ENCODE peak calls at places on chromosomes 1 and 21, in ten cellular contexts. M, Q, A, L, J, H, V, S, U and D are unnamed samples.
A peak's percentile ranks its signal among the peaks of the same experiment; 100 is the strongest.

GRCh38 chr1:55931272-55931940 is 648.0 kb downstream of the PLPP3 start:
- DNase-seq in L (no peak), V (no peak), J (no peak), A (no peak), M (no peak), U (no peak), H (no peak), S (no peak), Q (no peak), D (no peak)

GRCh38 chr1:201448981-201449380 is 20.0 kb downstream of the PHLDA3 start:
- DNase-seq in H (no peak), A (no peak), Q (no peak), V (no peak), U (peak; percentile 90), L (peak; percentile 34), J (no peak), S (no peak), M (no peak), D (no peak)

GRCh38 chr1:18962121-18962721 is 5.7 kb upstream of the IFFO2 start:
- DNase-seq in M (no peak), H (no peak), J (no peak), U (no peak), A (no peak), L (no peak), V (peak; percentile 54), Q (no peak), S (no peak), D (no peak)

GRCh38 chr1:209840611-209841010 is 12.8 kb downstream of the UTP25 start:
- DNase-seq in H (no peak), U (no peak), S (no peak), J (no peak), M (no peak), Q (no peak), L (no peak), A (no peak), V (no peak), D (no peak)

GRCh38 chr1:93815738-93816110 is 63.3 kb downstream of the DNTTIP2 start:
- DNase-seq in Q (no peak), V (no peak), L (no peak), A (no peak), H (no peak), J (peak; percentile 30), U (no peak), S (peak; percentile 63), M (no peak), D (no peak)

GRCh38 chr1:34858901-34859441 is 578 bp downstream of the SMIM12 start:
- DNase-seq in U (no peak), V (no peak), J (peak; percentile 31), L (no peak), A (no peak), M (no peak), S (peak; percentile 80), Q (peak; percentile 54), H (no peak), D (no peak)

GRCh38 chr21:23968722-23969647 is 1638.3 kb downstream of the MRPL39 start:
- DNase-seq in H (no peak), J (peak; percentile 18), S (peak; percentile 51), V (peak; percentile 45), U (no peak), L (no peak), Q (no peak), A (no peak), M (no peak), D (no peak)

GRCh38 chr1:210259496-210259895 is 26.9 kb downstream of the SERTAD4 start:
- DNase-seq in A (no peak), J (peak; percentile 35), V (no peak), S (no peak), U (no peak), L (no peak), M (no peak), H (no peak), Q (no peak), D (no peak)

GRCh38 chr1:51285055-51285454 is 45.3 kb downstream of the TTC39A start:
- DNase-seq in V (no peak), Q (no peak), U (no peak), S (no peak), H (no peak), A (no peak), L (no peak), M (no peak), J (no peak), D (no peak)

GRCh38 chr1:11341881-11342552 is 69.0 kb downstream of the UBIAD1 start:
- DNase-seq in A (no peak), H (no peak), V (no peak), Q (no peak), M (no peak), L (no peak), U (no peak), S (no peak), J (no peak), D (no peak)

GRCh38 chr1:87117761-87118160 is 203.3 kb downstream of the HS2ST1 start:
- DNase-seq in L (no peak), S (no peak), A (no peak), J (peak; percentile 20), Q (no peak), M (no peak), V (no peak), H (no peak), U (no peak), D (no peak)

GRCh38 chr1:233673947-233674431 is 60.1 kb downstream of the KCNK1 start:
- DNase-seq in Q (no peak), V (no peak), U (no peak), H (no peak), S (no peak), J (no peak), A (no peak), M (no peak), L (no peak), D (no peak)

GRCh38 chr1:79501153-79501552 is 494.6 kb upstream of the ADGRL4 start:
- DNase-seq in V (no peak), J (no peak), L (no peak), U (no peak), A (no peak), H (no peak), M (no peak), S (no peak), Q (no peak), D (no peak)

GRCh38 chr1:61609040-61609439 is 115.9 kb downstream of the TM2D1 start:
- DNase-seq in S (no peak), Q (no peak), J (no peak), M (no peak), V (no peak), U (no peak), A (no peak), L (no peak), H (no peak), D (no peak)

GRCh38 chr1:17688217-17688810 is 66.8 kb upstream of the ACTL8 start:
- DNase-seq in A (no peak), U (no peak), S (no peak), M (no peak), L (no peak), V (no peak), H (no peak), J (no peak), Q (no peak), D (no peak)

GRCh38 chr1:109963864-109964263 is 20.7 kb upstream of the AHCYL1 start:
- DNase-seq in V (no peak), L (no peak), Q (no peak), J (no peak), U (no peak), H (no peak), A (no peak), M (no peak), S (peak; percentile 35), D (no peak)

GRCh38 chr1:93908394-93909145 is 660 bp downstream of the GCLM start:
- DNase-seq in H (no peak), V (peak; percentile 71), Q (peak; percentile 74), S (peak; percentile 23), L (peak; percentile 50), U (peak; percentile 44), M (no peak), A (no peak), J (no peak), D (no peak)

GRCh38 chr1:80403472-80403893 is 1397.0 kb upstream of the ADGRL4 start:
- DNase-seq in S (no peak), U (no peak), A (no peak), Q (no peak), H (no peak), L (no peak), V (no peak), M (no peak), J (no peak), D (no peak)

GRCh38 chr1:6105763-6106162 is 60.1 kb downstream of the KCNAB2 start:
- DNase-seq in J (no peak), A (no peak), S (no peak), Q (no peak), M (no peak), U (no peak), H (no peak), L (peak; percentile 0), V (no peak), D (peak; percentile 69)
- TF ChIP-seq CTCF in J (no peak), A (no peak), S (no peak), Q (no peak), M (no peak), U (no peak), H (no peak), L (no peak), V (no peak), D (no peak)

GRCh38 chr1:13808729-13809131 is 108.7 kb downstream of the PRDM2 start:
- DNase-seq in L (peak; percentile 48), M (no peak), S (no peak), H (no peak), A (no peak), J (peak; percentile 45), U (no peak), Q (peak; percentile 72), V (no peak), D (no peak)
- TF ChIP-seq CTCF in L (no peak), M (no peak), S (no peak), H (no peak), A (no peak), J (no peak), U (no peak), Q (no peak), V (no peak), D (no peak)

GRCh38 chr1:9292361-9293240 is at the start of gene SPSB1:
- DNase-seq in L (peak; percentile 75), V (peak; percentile 88), U (peak; percentile 67), Q (peak; percentile 80), M (peak; percentile 79), H (no peak), J (peak; percentile 56), A (no peak), S (peak; percentile 79), D (no peak)
- TF ChIP-seq CTCF in L (peak; percentile 7), V (no peak), U (no peak), Q (no peak), M (no peak), H (no peak), J (no peak), A (no peak), S (no peak), D (peak; percentile 45)

DNA sequence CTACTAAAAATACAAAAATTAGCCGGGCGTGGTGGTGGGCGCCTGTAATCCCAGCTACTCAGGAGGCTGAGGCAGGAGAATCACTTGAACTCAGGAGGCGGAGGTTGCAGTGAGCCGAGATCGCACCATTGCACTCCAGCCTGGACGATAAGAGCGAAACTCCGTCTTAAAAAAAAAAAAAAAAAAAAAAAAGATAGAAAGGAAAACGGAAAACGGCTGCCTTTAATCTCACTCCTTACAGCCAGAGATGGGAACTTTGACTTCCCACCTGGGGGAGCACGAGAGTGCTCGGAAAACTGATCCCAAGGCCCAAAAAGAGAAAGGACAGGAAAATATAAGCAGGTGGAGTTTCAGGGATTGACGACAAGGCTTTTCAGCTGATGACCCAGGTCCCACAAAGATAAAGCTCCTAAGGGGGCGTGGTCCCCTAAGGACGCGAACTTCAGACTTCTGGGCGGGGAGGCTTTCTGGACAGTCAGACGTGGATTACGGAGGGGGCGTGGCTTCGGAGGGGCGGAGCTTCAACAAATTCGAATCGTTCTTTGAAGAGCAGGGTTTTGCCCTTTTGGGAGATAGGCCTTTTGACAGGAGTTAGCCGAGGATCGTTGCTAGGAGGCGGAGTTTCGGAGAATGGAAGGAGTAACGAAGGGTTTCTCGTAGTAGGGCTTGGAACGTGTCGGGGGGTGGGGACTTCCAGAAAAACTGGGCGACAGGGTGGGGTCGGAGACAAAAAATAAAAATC is 966 bp upstream of the CKS1B start:
- DNase-seq in L (peak; percentile 95), M (peak; percentile 99), J (peak; percentile 98), A (peak; percentile 99), Q (peak; percentile 98), H (peak; percentile 97), V (peak; percentile 99), S (peak; percentile 98), U (peak; percentile 74), D (no peak)
- TF ChIP-seq CTCF in L (peak; percentile 9), M (no peak), J (peak; percentile 37), A (no peak), Q (no peak), H (no peak), V (no peak), S (no peak), U (no peak), D (peak; percentile 67)